ENCODE peak calls at places on chromosome X, in six cellular contexts. B is mesendoderm, A is mesenchymal stem cell, S is neuronal stem cell, H is H9, T is H1. N is an unnamed sample.

GRCh38 chrX:120753413-120754251 is 122.0 kb downstream of the CT47B1 start:
- DNase-seq in B (no peak), A (no peak), S (no peak), H (no peak), T (no peak), N (no peak)

GRCh38 chrX:128928636-128929035 is 594.7 kb downstream of the SMARCA1 start:
- DNase-seq in B (no peak), A (no peak), S (no peak), H (no peak), T (no peak), N (no peak)

GRCh38 chrX:10656214-10656613 is 35.8 kb upstream of the MID1 start:
- DNase-seq in B (no peak), A (no peak), S (no peak), H (no peak), T (no peak), N (no peak)

GRCh38 chrX:82556588-82556987 is 951.5 kb upstream of the POU3F4 start:
- DNase-seq in B (peak; percentile 40), A (no peak), S (no peak), H (no peak), T (no peak), N (no peak)

GRCh38 chrX:152038798-152039197 is 64.3 kb upstream of the GABRE start:
- DNase-seq in B (no peak), A (no peak), S (no peak), H (no peak), T (no peak), N (no peak)

GRCh38 chrX:150731795-150732194 is 38.6 kb downstream of the MTMR1 start:
- DNase-seq in B (no peak), A (peak; percentile 52), S (no peak), H (no peak), T (no peak), N (peak; percentile 97)

GRCh38 chrX:3271485-3272186 is 74.8 kb downstream of the MXRA5 start:
- DNase-seq in B (no peak), A (peak; percentile 76), S (no peak), H (no peak), T (no peak), N (peak; percentile 74)

GRCh38 chrX:110228453-110228852 is 89.4 kb downstream of the AMMECR1 start:
- DNase-seq in B (no peak), A (no peak), S (no peak), H (no peak), T (no peak), N (no peak)

GRCh38 chrX:45196701-45197100 is 4.0 kb downstream of the DIPK2B start:
- DNase-seq in B (no peak), A (no peak), S (no peak), H (no peak), T (no peak), N (peak; percentile 61)

GRCh38 chrX:25976683-25977310 is 161.3 kb upstream of the MAGEB18 start:
- DNase-seq in B (peak; percentile 57), A (no peak), S (no peak), H (peak; percentile 31), T (peak; percentile 42), N (no peak)

GRCh38 chrX:100407784-100408642 is 2.1 kb downstream of the PCDH19 start:
- DNase-seq in B (no peak), A (no peak), S (no peak), H (peak; percentile 33), T (peak; percentile 50), N (no peak)

GRCh38 chrX:155997436-155997835 is at the start of gene IL9R:
- DNase-seq in B (no peak), A (no peak), S (no peak), H (no peak), T (no peak), N (no peak)

GRCh38 chrX:118499295-118499694 is 3.7 kb downstream of the DOCK11 start:
- DNase-seq in B (peak; percentile 61), A (no peak), S (no peak), H (peak; percentile 38), T (peak; percentile 47), N (no peak)

GRCh38 chrX:72621163-72621562 is 48.5 kb upstream of the HDAC8 start:
- DNase-seq in B (no peak), A (no peak), S (no peak), H (no peak), T (no peak), N (no peak)

GRCh38 chrX:76427560-76428242 is at the start of gene MAGEE1:
- DNase-seq in B (peak; percentile 79), A (peak; percentile 29), S (peak; percentile 53), H (peak; percentile 82), T (peak; percentile 64), N (peak; percentile 37)

GRCh38 chrX:19740744-19741143 is 146.7 kb downstream of the SH3KBP1 start:
- DNase-seq in B (no peak), A (no peak), S (no peak), H (no peak), T (no peak), N (no peak)

GRCh38 chrX:19747672-19748610 is 139.5 kb downstream of the SH3KBP1 start:
- DNase-seq in B (no peak), A (no peak), S (no peak), H (no peak), T (no peak), N (no peak)

GRCh38 chrX:19743386-19743785 is 144.0 kb downstream of the SH3KBP1 start:
- DNase-seq in B (no peak), A (no peak), S (no peak), H (no peak), T (no peak), N (no peak)

GRCh38 chrX:19746919-19747671 is 140.3 kb downstream of the SH3KBP1 start:
- DNase-seq in B (no peak), A (no peak), S (no peak), H (no peak), T (no peak), N (no peak)

GRCh38 chrX:19744231-19744630 is 143.2 kb downstream of the SH3KBP1 start:
- DNase-seq in B (no peak), A (no peak), S (no peak), H (no peak), T (no peak), N (no peak)
- H2BK15ac ChIP-seq in B (no peak overlapping the region), A (no peak overlapping the region), S (no peak overlapping the region), H (no peak overlapping the region), T (no peak overlapping the region), N (no peak overlapping the region)

GRCh38 chrX:132406106-132406505 is 82.7 kb downstream of the MBNL3 start:
- DNase-seq in B (no peak), A (no peak), S (no peak), H (no peak), T (no peak), N (no peak)
- H2BK15ac ChIP-seq in B (no peak overlapping the region), A (no peak overlapping the region), S (no peak overlapping the region), H (no peak overlapping the region), T (no peak overlapping the region), N (no peak overlapping the region)

GRCh38 chrX:31894152-31894551 is 822.3 kb upstream of the FTHL17 start:
- DNase-seq in B (no peak), A (no peak), S (no peak), H (no peak), T (no peak), N (no peak)
- H2BK15ac ChIP-seq in B (no peak overlapping the region), A (no peak overlapping the region), S (no peak overlapping the region), H (no peak overlapping the region), T (no peak overlapping the region), N (no peak overlapping the region)

GRCh38 chrX:154413142-154413541 is 1.8 kb downstream of the TAFAZZIN start:
- DNase-seq in B (no peak), A (no peak), S (no peak), H (no peak), T (no peak), N (no peak)
- H2BK15ac ChIP-seq in B (no peak overlapping the region), A (no peak overlapping the region), S (no peak overlapping the region), H (no peak overlapping the region), T (no peak overlapping the region), N (no peak overlapping the region)

GRCh38 chrX:584572-584971 is 46.0 kb upstream of the SHOX start:
- DNase-seq in B (no peak), A (no peak), S (no peak), H (no peak), T (peak; percentile 4), N (no peak)

GRCh38 chrX:581066-581465 is 49.5 kb upstream of the SHOX start:
- DNase-seq in B (no peak), A (no peak), S (no peak), H (no peak), T (no peak), N (no peak)

GRCh38 chrX:580020-580419 is 50.6 kb upstream of the SHOX start:
- DNase-seq in B (no peak), A (no peak), S (no peak), H (no peak), T (peak; percentile 35), N (no peak)

GRCh38 chrX:585115-585808 is 45.3 kb upstream of the SHOX start:
- DNase-seq in B (no peak), A (no peak), S (no peak), H (no peak), T (peak; percentile 48), N (no peak)

DNA sequence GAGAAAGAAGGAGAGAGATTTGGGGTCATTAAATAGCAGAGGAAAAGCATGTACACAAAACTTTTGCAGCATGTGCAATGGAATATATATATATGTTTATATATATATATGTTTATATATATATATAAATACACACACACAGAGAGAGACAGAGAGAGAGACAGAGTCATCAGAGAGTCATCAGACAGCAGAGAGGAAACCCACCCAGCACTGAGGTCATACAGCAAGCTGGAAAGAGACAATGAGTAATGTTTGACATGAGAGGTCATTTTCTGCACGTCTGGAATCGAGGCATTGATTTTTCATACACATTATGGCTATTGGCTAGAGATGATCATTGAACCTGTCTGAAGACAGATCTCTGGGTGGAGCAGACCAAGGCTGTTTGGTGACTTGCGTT is 48.9 kb upstream of the SHOX start:
- DNase-seq in B (no peak), A (no peak), S (no peak), H (no peak), T (no peak), N (no peak)
- H2BK15ac ChIP-seq in B (no peak overlapping the region), A (no peak overlapping the region), S (no peak overlapping the region), H (no peak overlapping the region), T (no peak overlapping the region), N (no peak overlapping the region)

GRCh38 chrX:65900850-65901844 is 138.7 kb downstream of the VSIG4 start:
- DNase-seq in B (no peak), A (no peak), S (no peak), H (no peak), T (no peak), N (no peak)
- H2BK15ac ChIP-seq in B (no peak overlapping the region), A (no peak overlapping the region), S (no peak overlapping the region), H (no peak overlapping the region), T (no peak overlapping the region), N (no peak overlapping the region)

GRCh38 chrX:143476751-143477150 is 40.5 kb downstream of the SPANXN3 start:
- DNase-seq in B (peak; percentile 1), A (no peak), S (no peak), H (peak; percentile 22), T (no peak), N (no peak)

DNA sequence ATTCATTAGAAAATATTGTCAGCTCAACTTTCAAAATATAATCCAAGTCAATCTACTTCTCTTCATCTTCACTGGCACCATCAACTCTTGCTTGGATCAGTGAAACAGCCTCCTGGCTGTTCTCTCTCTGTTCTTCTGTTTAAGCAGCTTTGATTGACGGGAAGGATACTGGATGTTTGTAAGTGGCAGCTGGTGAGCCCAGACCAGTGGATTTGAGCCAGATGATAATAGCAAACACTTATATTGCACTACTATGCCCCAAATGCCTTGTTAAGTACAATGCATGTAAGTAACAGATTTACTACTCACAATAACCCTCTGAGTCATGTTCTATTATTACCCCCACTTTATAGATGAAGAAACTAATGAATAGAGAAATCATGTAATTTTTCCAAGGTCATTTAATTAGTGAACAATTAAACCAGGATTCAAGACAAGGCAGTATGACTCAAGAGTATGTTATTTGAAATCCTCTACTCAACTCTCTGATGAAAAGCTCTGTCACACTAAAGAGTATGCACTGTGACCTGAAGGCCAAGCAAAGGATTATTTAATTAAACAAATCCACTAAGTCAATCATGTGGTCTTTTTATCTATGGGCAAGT is 44.8 kb downstream of the SPANXN3 start:
- DNase-seq in B (no peak), A (no peak), S (no peak), H (no peak), T (no peak), N (no peak)
- H2BK15ac ChIP-seq in B (no peak overlapping the region), A (no peak overlapping the region), S (no peak overlapping the region), H (no peak overlapping the region), T (no peak overlapping the region), N (no peak overlapping the region)